ENCODE peak calls at places on chromosomes 1 and 21, in five cellular contexts. One of them, this sample, is unnamed.

GRCh38 chr1:18513995-18514394 is 33.3 kb downstream of the KLHDC7A start:
- DNase-seq in astrocyte of the spinal cord: no peak
- DNase-seq in caudate nucleus: no peak
- DNase-seq in C1 segment of cervical spinal cord: no peak
- DNase-seq in activated CD4-positive, CD25-positive, alpha-beta regulatory T cell: no peak
- DNase-seq in this sample: no peak

GRCh38 chr1:27299385-27300252 is 22.3 kb upstream of the TMEM222 start:
- DNase-seq in astrocyte of the spinal cord: peak
- DNase-seq in caudate nucleus: peak
- DNase-seq in C1 segment of cervical spinal cord: peak
- DNase-seq in activated CD4-positive, CD25-positive, alpha-beta regulatory T cell: no peak
- DNase-seq in this sample: peak

GRCh38 chr21:43881283-43881682 is 16.3 kb downstream of the AGPAT3 start:
- DNase-seq in astrocyte of the spinal cord: no peak
- DNase-seq in caudate nucleus: no peak
- DNase-seq in C1 segment of cervical spinal cord: no peak
- DNase-seq in activated CD4-positive, CD25-positive, alpha-beta regulatory T cell: no peak
- DNase-seq in this sample: no peak

GRCh38 chr21:20949884-20950283 is 48.3 kb upstream of the NCAM2 start:
- DNase-seq in astrocyte of the spinal cord: no peak
- DNase-seq in caudate nucleus: no peak
- DNase-seq in C1 segment of cervical spinal cord: no peak
- DNase-seq in activated CD4-positive, CD25-positive, alpha-beta regulatory T cell: no peak
- DNase-seq in this sample: no peak

GRCh38 chr1:99455760-99456159 is 190.2 kb upstream of the PALMD start:
- DNase-seq in astrocyte of the spinal cord: no peak
- DNase-seq in caudate nucleus: no peak
- DNase-seq in C1 segment of cervical spinal cord: no peak
- DNase-seq in activated CD4-positive, CD25-positive, alpha-beta regulatory T cell: no peak
- DNase-seq in this sample: no peak

GRCh38 chr1:231161711-231162299 is at the start of gene TRIM67:
- DNase-seq in astrocyte of the spinal cord: no peak
- DNase-seq in caudate nucleus: peak
- DNase-seq in C1 segment of cervical spinal cord: no peak
- DNase-seq in activated CD4-positive, CD25-positive, alpha-beta regulatory T cell: no peak
- DNase-seq in this sample: no peak

GRCh38 chr1:93749894-93750301 is 68.3 kb upstream of the BCAR3 start:
- DNase-seq in astrocyte of the spinal cord: no peak
- DNase-seq in caudate nucleus: no peak
- DNase-seq in C1 segment of cervical spinal cord: no peak
- DNase-seq in activated CD4-positive, CD25-positive, alpha-beta regulatory T cell: no peak
- DNase-seq in this sample: no peak

GRCh38 chr1:16111771-16112557 is 38.5 kb upstream of the FAM131C start:
- DNase-seq in astrocyte of the spinal cord: peak
- DNase-seq in caudate nucleus: no peak
- DNase-seq in C1 segment of cervical spinal cord: no peak
- DNase-seq in activated CD4-positive, CD25-positive, alpha-beta regulatory T cell: no peak
- DNase-seq in this sample: peak

GRCh38 chr1:245067257-245067656 is 87.5 kb upstream of the KIF26B start:
- DNase-seq in astrocyte of the spinal cord: peak
- DNase-seq in caudate nucleus: no peak
- DNase-seq in C1 segment of cervical spinal cord: no peak
- DNase-seq in activated CD4-positive, CD25-positive, alpha-beta regulatory T cell: no peak
- DNase-seq in this sample: peak

GRCh38 chr1:27331426-27331825 is 9.5 kb downstream of the TMEM222 start:
- DNase-seq in astrocyte of the spinal cord: no peak
- DNase-seq in caudate nucleus: no peak
- DNase-seq in C1 segment of cervical spinal cord: no peak
- DNase-seq in activated CD4-positive, CD25-positive, alpha-beta regulatory T cell: no peak
- DNase-seq in this sample: no peak

GRCh38 chr1:168190284-168190884 is 11.6 kb downstream of the TIPRL start:
- DNase-seq in astrocyte of the spinal cord: no peak
- DNase-seq in caudate nucleus: no peak
- DNase-seq in C1 segment of cervical spinal cord: no peak
- DNase-seq in activated CD4-positive, CD25-positive, alpha-beta regulatory T cell: no peak
- DNase-seq in this sample: no peak

GRCh38 chr1:66231162-66232077 is 302.5 kb upstream of the SGIP1 start:
- DNase-seq in astrocyte of the spinal cord: peak
- DNase-seq in caudate nucleus: no peak
- DNase-seq in C1 segment of cervical spinal cord: no peak
- DNase-seq in activated CD4-positive, CD25-positive, alpha-beta regulatory T cell: no peak
- DNase-seq in this sample: peak

GRCh38 chr1:156050376-156050775 is 3.2 kb downstream of the UBQLN4 start:
- DNase-seq in astrocyte of the spinal cord: no peak
- DNase-seq in caudate nucleus: peak
- DNase-seq in C1 segment of cervical spinal cord: no peak
- DNase-seq in activated CD4-positive, CD25-positive, alpha-beta regulatory T cell: no peak
- DNase-seq in this sample: peak

GRCh38 chr1:43874716-43875115 is 58.9 kb upstream of the ARTN start:
- DNase-seq in astrocyte of the spinal cord: no peak
- DNase-seq in caudate nucleus: no peak
- DNase-seq in C1 segment of cervical spinal cord: no peak
- DNase-seq in activated CD4-positive, CD25-positive, alpha-beta regulatory T cell: no peak
- DNase-seq in this sample: no peak

GRCh38 chr1:95039360-95040031 is 33.3 kb downstream of the ALG14 start:
- DNase-seq in astrocyte of the spinal cord: no peak
- DNase-seq in caudate nucleus: no peak
- DNase-seq in C1 segment of cervical spinal cord: no peak
- DNase-seq in activated CD4-positive, CD25-positive, alpha-beta regulatory T cell: no peak
- DNase-seq in this sample: no peak

GRCh38 chr1:36014722-36015220 is 69.1 kb upstream of the TEKT2 start:
- DNase-seq in astrocyte of the spinal cord: no peak
- DNase-seq in caudate nucleus: no peak
- DNase-seq in C1 segment of cervical spinal cord: no peak
- DNase-seq in activated CD4-positive, CD25-positive, alpha-beta regulatory T cell: no peak
- DNase-seq in this sample: peak

GRCh38 chr1:68293122-68293521 is 60.8 kb upstream of the WLS start:
- DNase-seq in astrocyte of the spinal cord: no peak
- DNase-seq in caudate nucleus: peak
- DNase-seq in C1 segment of cervical spinal cord: no peak
- DNase-seq in activated CD4-positive, CD25-positive, alpha-beta regulatory T cell: no peak
- DNase-seq in this sample: peak

GRCh38 chr1:28973850-28974841 is 59.8 kb downstream of the EPB41 start:
- DNase-seq in astrocyte of the spinal cord: peak
- DNase-seq in caudate nucleus: no peak
- DNase-seq in C1 segment of cervical spinal cord: no peak
- DNase-seq in activated CD4-positive, CD25-positive, alpha-beta regulatory T cell: no peak
- DNase-seq in this sample: peak

GRCh38 chr1:236748471-236748870 is 46.6 kb upstream of the MTR start:
- DNase-seq in astrocyte of the spinal cord: no peak
- DNase-seq in caudate nucleus: no peak
- DNase-seq in C1 segment of cervical spinal cord: no peak
- DNase-seq in activated CD4-positive, CD25-positive, alpha-beta regulatory T cell: no peak
- DNase-seq in this sample: peak

GRCh38 chr1:181251001-181251712 is 162.7 kb downstream of the IER5 start:
- DNase-seq in astrocyte of the spinal cord: peak
- DNase-seq in caudate nucleus: no peak
- DNase-seq in C1 segment of cervical spinal cord: no peak
- DNase-seq in activated CD4-positive, CD25-positive, alpha-beta regulatory T cell: no peak
- DNase-seq in this sample: peak

GRCh38 chr1:204075116-204075636 is 2.3 kb downstream of the SOX13 start:
- DNase-seq in astrocyte of the spinal cord: no peak
- DNase-seq in caudate nucleus: no peak
- DNase-seq in C1 segment of cervical spinal cord: no peak
- DNase-seq in activated CD4-positive, CD25-positive, alpha-beta regulatory T cell: no peak
- DNase-seq in this sample: peak

GRCh38 chr1:232557661-232558260 is 72.2 kb downstream of the SIPA1L2 start:
- DNase-seq in astrocyte of the spinal cord: no peak
- DNase-seq in caudate nucleus: no peak
- DNase-seq in C1 segment of cervical spinal cord: no peak
- DNase-seq in activated CD4-positive, CD25-positive, alpha-beta regulatory T cell: no peak
- DNase-seq in this sample: no peak

GRCh38 chr1:119987689-119988088 is 81.8 kb downstream of the NOTCH2 start:
- DNase-seq in astrocyte of the spinal cord: peak
- DNase-seq in caudate nucleus: no peak
- DNase-seq in C1 segment of cervical spinal cord: no peak
- DNase-seq in activated CD4-positive, CD25-positive, alpha-beta regulatory T cell: no peak
- DNase-seq in this sample: no peak

GRCh38 chr1:179762241-179762640 is 19.1 kb downstream of the FAM163A start:
- DNase-seq in astrocyte of the spinal cord: no peak
- DNase-seq in caudate nucleus: no peak
- DNase-seq in C1 segment of cervical spinal cord: no peak
- DNase-seq in activated CD4-positive, CD25-positive, alpha-beta regulatory T cell: no peak
- DNase-seq in this sample: no peak

This sample was measured in GM23248.